ENCODE peak calls at places on chromosomes 7 and 10, in four cellular contexts. One of them, this sample, is unnamed.

GRCh38 chr10:37314862-37315261 is 189.5 kb downstream of the ANKRD30A start:
- DNase-seq in GOT3: no peak
- DNase-seq in stimulated activated CD4-positive, alpha-beta T cell treated with anti-CD3 and anti-CD28 coated beads, Interleukin-2, amount 100 ng/mL, for 4 hours: no peak
- DNase-seq in activated T-cell treated with anti-CD3 and anti-CD28 coated beads for 48 hours: no peak
- DNase-seq in this sample: no peak

GRCh38 chr10:5480162-5480931 is 19.0 kb downstream of the CALML5 start:
- DNase-seq in GOT3: no peak
- DNase-seq in stimulated activated CD4-positive, alpha-beta T cell treated with anti-CD3 and anti-CD28 coated beads, Interleukin-2, amount 100 ng/mL, for 4 hours: no peak
- DNase-seq in activated T-cell treated with anti-CD3 and anti-CD28 coated beads for 48 hours: no peak
- DNase-seq in this sample: no peak

GRCh38 chr10:101319241-101319915 is 34.6 kb upstream of the BTRC start:
- DNase-seq in GOT3: no peak
- DNase-seq in stimulated activated CD4-positive, alpha-beta T cell treated with anti-CD3 and anti-CD28 coated beads, Interleukin-2, amount 100 ng/mL, for 4 hours: no peak
- DNase-seq in activated T-cell treated with anti-CD3 and anti-CD28 coated beads for 48 hours: no peak
- DNase-seq in this sample: no peak

GRCh38 chr7:7867835-7868234 is 100.8 kb upstream of the GLCCI1 start:
- DNase-seq in GOT3: no peak
- DNase-seq in stimulated activated CD4-positive, alpha-beta T cell treated with anti-CD3 and anti-CD28 coated beads, Interleukin-2, amount 100 ng/mL, for 4 hours: no peak
- DNase-seq in activated T-cell treated with anti-CD3 and anti-CD28 coated beads for 48 hours: no peak
- DNase-seq in this sample: no peak

GRCh38 chr10:92242380-92242779 is 48.5 kb downstream of the CPEB3 start:
- DNase-seq in GOT3: no peak
- DNase-seq in stimulated activated CD4-positive, alpha-beta T cell treated with anti-CD3 and anti-CD28 coated beads, Interleukin-2, amount 100 ng/mL, for 4 hours: no peak
- DNase-seq in activated T-cell treated with anti-CD3 and anti-CD28 coated beads for 48 hours: no peak
- DNase-seq in this sample: no peak

GRCh38 chr7:1981878-1982230 is 250.9 kb downstream of the MAD1L1 start:
- DNase-seq in GOT3: no peak
- DNase-seq in stimulated activated CD4-positive, alpha-beta T cell treated with anti-CD3 and anti-CD28 coated beads, Interleukin-2, amount 100 ng/mL, for 4 hours: no peak
- DNase-seq in activated T-cell treated with anti-CD3 and anti-CD28 coated beads for 48 hours: no peak
- DNase-seq in this sample: no peak

GRCh38 chr10:84397735-84398144 is 69.4 kb downstream of the CCSER2 start:
- DNase-seq in GOT3: no peak
- DNase-seq in stimulated activated CD4-positive, alpha-beta T cell treated with anti-CD3 and anti-CD28 coated beads, Interleukin-2, amount 100 ng/mL, for 4 hours: no peak
- DNase-seq in activated T-cell treated with anti-CD3 and anti-CD28 coated beads for 48 hours: no peak
- DNase-seq in this sample: no peak

GRCh38 chr7:50622821-50623220 is 57.6 kb upstream of the DDC start:
- DNase-seq in GOT3: no peak
- DNase-seq in stimulated activated CD4-positive, alpha-beta T cell treated with anti-CD3 and anti-CD28 coated beads, Interleukin-2, amount 100 ng/mL, for 4 hours: no peak
- DNase-seq in activated T-cell treated with anti-CD3 and anti-CD28 coated beads for 48 hours: no peak
- DNase-seq in this sample: no peak

GRCh38 chr7:74475243-74475986 is 21.7 kb downstream of the GTF2IRD1 start:
- DNase-seq in GOT3: no peak
- DNase-seq in stimulated activated CD4-positive, alpha-beta T cell treated with anti-CD3 and anti-CD28 coated beads, Interleukin-2, amount 100 ng/mL, for 4 hours: no peak
- DNase-seq in activated T-cell treated with anti-CD3 and anti-CD28 coated beads for 48 hours: no peak
- DNase-seq in this sample: no peak

GRCh38 chr10:73634397-73634796 is 6.9 kb downstream of the MYOZ1 start:
- DNase-seq in GOT3: no peak
- DNase-seq in stimulated activated CD4-positive, alpha-beta T cell treated with anti-CD3 and anti-CD28 coated beads, Interleukin-2, amount 100 ng/mL, for 4 hours: no peak
- DNase-seq in activated T-cell treated with anti-CD3 and anti-CD28 coated beads for 48 hours: no peak
- DNase-seq in this sample: no peak

GRCh38 chr7:107544848-107545591 is 18.7 kb downstream of the COG5 start:
- DNase-seq in GOT3: no peak
- DNase-seq in stimulated activated CD4-positive, alpha-beta T cell treated with anti-CD3 and anti-CD28 coated beads, Interleukin-2, amount 100 ng/mL, for 4 hours: no peak
- DNase-seq in activated T-cell treated with anti-CD3 and anti-CD28 coated beads for 48 hours: no peak
- DNase-seq in this sample: no peak

GRCh38 chr10:114261116-114261515 is 22.1 kb downstream of the VWA2 start:
- DNase-seq in GOT3: no peak
- DNase-seq in stimulated activated CD4-positive, alpha-beta T cell treated with anti-CD3 and anti-CD28 coated beads, Interleukin-2, amount 100 ng/mL, for 4 hours: no peak
- DNase-seq in activated T-cell treated with anti-CD3 and anti-CD28 coated beads for 48 hours: no peak
- DNase-seq in this sample: no peak

GRCh38 chr10:78861456-78862327 is 207.1 kb upstream of the ZMIZ1 start:
- DNase-seq in GOT3: no peak
- DNase-seq in stimulated activated CD4-positive, alpha-beta T cell treated with anti-CD3 and anti-CD28 coated beads, Interleukin-2, amount 100 ng/mL, for 4 hours: no peak
- DNase-seq in activated T-cell treated with anti-CD3 and anti-CD28 coated beads for 48 hours: no peak
- DNase-seq in this sample: no peak

GRCh38 chr10:78365711-78366110 is 332.0 kb downstream of the RPS24 start:
- DNase-seq in GOT3: no peak
- DNase-seq in stimulated activated CD4-positive, alpha-beta T cell treated with anti-CD3 and anti-CD28 coated beads, Interleukin-2, amount 100 ng/mL, for 4 hours: no peak
- DNase-seq in activated T-cell treated with anti-CD3 and anti-CD28 coated beads for 48 hours: no peak
- DNase-seq in this sample: no peak

GRCh38 chr7:40474790-40475680 is 340.2 kb downstream of the SUGCT start:
- DNase-seq in GOT3: no peak
- DNase-seq in stimulated activated CD4-positive, alpha-beta T cell treated with anti-CD3 and anti-CD28 coated beads, Interleukin-2, amount 100 ng/mL, for 4 hours: no peak
- DNase-seq in activated T-cell treated with anti-CD3 and anti-CD28 coated beads for 48 hours: no peak
- DNase-seq in this sample: no peak

GRCh38 chr7:117960351-117960750 is 87.1 kb upstream of the CTTNBP2 start:
- DNase-seq in GOT3: no peak
- DNase-seq in stimulated activated CD4-positive, alpha-beta T cell treated with anti-CD3 and anti-CD28 coated beads, Interleukin-2, amount 100 ng/mL, for 4 hours: no peak
- DNase-seq in activated T-cell treated with anti-CD3 and anti-CD28 coated beads for 48 hours: no peak
- DNase-seq in this sample: no peak

GRCh38 chr10:51206471-51206870 is 132.2 kb downstream of the PRKG1 start:
- DNase-seq in GOT3: no peak
- DNase-seq in stimulated activated CD4-positive, alpha-beta T cell treated with anti-CD3 and anti-CD28 coated beads, Interleukin-2, amount 100 ng/mL, for 4 hours: no peak
- DNase-seq in activated T-cell treated with anti-CD3 and anti-CD28 coated beads for 48 hours: no peak
- DNase-seq in this sample: no peak

GRCh38 chr7:135274495-135275268 is 41.0 kb downstream of the STRA8 start:
- DNase-seq in GOT3: peak
- DNase-seq in stimulated activated CD4-positive, alpha-beta T cell treated with anti-CD3 and anti-CD28 coated beads, Interleukin-2, amount 100 ng/mL, for 4 hours: peak
- DNase-seq in activated T-cell treated with anti-CD3 and anti-CD28 coated beads for 48 hours: peak
- DNase-seq in this sample: peak

GRCh38 chr7:27689045-27689877 is 26.6 kb upstream of the HIBADH start:
- DNase-seq in GOT3: no peak
- DNase-seq in stimulated activated CD4-positive, alpha-beta T cell treated with anti-CD3 and anti-CD28 coated beads, Interleukin-2, amount 100 ng/mL, for 4 hours: no peak
- DNase-seq in activated T-cell treated with anti-CD3 and anti-CD28 coated beads for 48 hours: no peak
- DNase-seq in this sample: no peak

GRCh38 chr10:46028584-46029570 is 1.5 kb downstream of the NCOA4 start:
- DNase-seq in GOT3: no peak
- DNase-seq in stimulated activated CD4-positive, alpha-beta T cell treated with anti-CD3 and anti-CD28 coated beads, Interleukin-2, amount 100 ng/mL, for 4 hours: peak
- DNase-seq in activated T-cell treated with anti-CD3 and anti-CD28 coated beads for 48 hours: no peak
- DNase-seq in this sample: no peak

GRCh38 chr7:32223071-32223650 is 153.0 kb upstream of the PDE1C start:
- DNase-seq in GOT3: no peak
- DNase-seq in stimulated activated CD4-positive, alpha-beta T cell treated with anti-CD3 and anti-CD28 coated beads, Interleukin-2, amount 100 ng/mL, for 4 hours: no peak
- DNase-seq in activated T-cell treated with anti-CD3 and anti-CD28 coated beads for 48 hours: no peak
- DNase-seq in this sample: no peak

GRCh38 chr7:134481167-134481566 is 22.3 kb upstream of the AKR1B1 start:
- DNase-seq in GOT3: no peak
- DNase-seq in stimulated activated CD4-positive, alpha-beta T cell treated with anti-CD3 and anti-CD28 coated beads, Interleukin-2, amount 100 ng/mL, for 4 hours: no peak
- DNase-seq in activated T-cell treated with anti-CD3 and anti-CD28 coated beads for 48 hours: no peak
- DNase-seq in this sample: no peak

GRCh38 chr10:29554660-29555059 is 80.1 kb downstream of the SVIL start:
- DNase-seq in GOT3: no peak
- DNase-seq in stimulated activated CD4-positive, alpha-beta T cell treated with anti-CD3 and anti-CD28 coated beads, Interleukin-2, amount 100 ng/mL, for 4 hours: no peak
- DNase-seq in activated T-cell treated with anti-CD3 and anti-CD28 coated beads for 48 hours: no peak
- DNase-seq in this sample: no peak

GRCh38 chr7:41882745-41883527 is 180.0 kb upstream of the INHBA start:
- DNase-seq in GOT3: no peak
- DNase-seq in stimulated activated CD4-positive, alpha-beta T cell treated with anti-CD3 and anti-CD28 coated beads, Interleukin-2, amount 100 ng/mL, for 4 hours: no peak
- DNase-seq in activated T-cell treated with anti-CD3 and anti-CD28 coated beads for 48 hours: no peak
- DNase-seq in this sample: no peak

GRCh38 chr10:128463991-128464755 is 337.9 kb upstream of the MKI67 start:
- DNase-seq in GOT3: peak
- DNase-seq in stimulated activated CD4-positive, alpha-beta T cell treated with anti-CD3 and anti-CD28 coated beads, Interleukin-2, amount 100 ng/mL, for 4 hours: peak
- DNase-seq in activated T-cell treated with anti-CD3 and anti-CD28 coated beads for 48 hours: peak
- DNase-seq in this sample: no peak

GRCh38 chr10:83553366-83553765 is 585.9 kb upstream of the GHITM start:
- DNase-seq in GOT3: no peak
- DNase-seq in stimulated activated CD4-positive, alpha-beta T cell treated with anti-CD3 and anti-CD28 coated beads, Interleukin-2, amount 100 ng/mL, for 4 hours: no peak
- DNase-seq in activated T-cell treated with anti-CD3 and anti-CD28 coated beads for 48 hours: no peak
- DNase-seq in this sample: no peak

GRCh38 chr7:136133491-136133990 is 156.4 kb upstream of the MTPN start:
- DNase-seq in GOT3: no peak
- DNase-seq in stimulated activated CD4-positive, alpha-beta T cell treated with anti-CD3 and anti-CD28 coated beads, Interleukin-2, amount 100 ng/mL, for 4 hours: no peak
- DNase-seq in activated T-cell treated with anti-CD3 and anti-CD28 coated beads for 48 hours: no peak
- DNase-seq in this sample: no peak

GRCh38 chr10:132606031-132606491 is 68.5 kb downstream of the INPP5A start:
- DNase-seq in GOT3: no peak
- DNase-seq in stimulated activated CD4-positive, alpha-beta T cell treated with anti-CD3 and anti-CD28 coated beads, Interleukin-2, amount 100 ng/mL, for 4 hours: no peak
- DNase-seq in activated T-cell treated with anti-CD3 and anti-CD28 coated beads for 48 hours: no peak
- DNase-seq in this sample: no peak

GRCh38 chr7:17247357-17247756 is 51.1 kb upstream of the AHR start:
- DNase-seq in GOT3: no peak
- DNase-seq in stimulated activated CD4-positive, alpha-beta T cell treated with anti-CD3 and anti-CD28 coated beads, Interleukin-2, amount 100 ng/mL, for 4 hours: no peak
- DNase-seq in activated T-cell treated with anti-CD3 and anti-CD28 coated beads for 48 hours: no peak
- DNase-seq in this sample: no peak

GRCh38 chr10:129500617-129501339 is 33.7 kb downstream of the MGMT start:
- DNase-seq in GOT3: no peak
- DNase-seq in stimulated activated CD4-positive, alpha-beta T cell treated with anti-CD3 and anti-CD28 coated beads, Interleukin-2, amount 100 ng/mL, for 4 hours: no peak
- DNase-seq in activated T-cell treated with anti-CD3 and anti-CD28 coated beads for 48 hours: no peak
- DNase-seq in this sample: no peak

This sample was measured in KG1.